ENCODE peak calls at places on chromosomes 5 and 9, in seven cellular contexts. C, S, D, X, F, P and I are unnamed samples.

GRCh38 chr9:134476942-134477335 is 150.7 kb downstream of the RXRA start:
- DNase-seq in C (no peak), S (no peak), D (no peak), X (no peak), F (no peak), P (no peak), I (no peak)

GRCh38 chr5:61082516-61083280 is 79.6 kb downstream of the SMIM15 start:
- DNase-seq in C (no peak), S (no peak), D (no peak), X (no peak), F (no peak), P (peak), I (no peak)

GRCh38 chr9:128428644-128429504 is 8.2 kb downstream of the CERCAM start:
- DNase-seq in C (no peak), S (no peak), D (no peak), X (no peak), F (no peak), P (no peak), I (no peak)

GRCh38 chr9:97478301-97478981 is 23.0 kb upstream of the TMOD1 start:
- DNase-seq in C (no peak), S (no peak), D (no peak), X (no peak), F (no peak), P (no peak), I (no peak)

GRCh38 chr9:96460877-96461276 is 10.9 kb downstream of the HABP4 start:
- DNase-seq in C (no peak), S (no peak), D (no peak), X (no peak), F (no peak), P (peak), I (no peak)

GRCh38 chr5:169538935-169539334 is 44.6 kb upstream of the SPDL1 start:
- DNase-seq in C (no peak), S (no peak), D (no peak), X (no peak), F (no peak), P (no peak), I (peak)

GRCh38 chr5:2193142-2193922 is 310.6 kb upstream of the IRX4 start:
- DNase-seq in C (no peak), S (no peak), D (no peak), X (no peak), F (no peak), P (no peak), I (no peak)

GRCh38 chr9:76759726-76760125 is 4.5 kb upstream of the PCA3 start:
- DNase-seq in C (no peak), S (no peak), D (no peak), X (no peak), F (no peak), P (no peak), I (no peak)

GRCh38 chr9:76610009-76610352 is 151.0 kb downstream of the GCNT1 start:
- DNase-seq in C (no peak), S (no peak), D (no peak), X (peak), F (no peak), P (peak), I (no peak)

GRCh38 chr5:59193616-59194319 is 610.9 kb downstream of the RAB3C start:
- DNase-seq in C (no peak), S (no peak), D (no peak), X (no peak), F (no peak), P (peak), I (peak)

GRCh38 chr5:174464504-174465165 is 259.7 kb upstream of the MSX2 start:
- DNase-seq in C (no peak), S (no peak), D (no peak), X (no peak), F (no peak), P (no peak), I (no peak)
- TF ChIP-seq CTCF in C (peak), S (peak), D (peak), X (no peak), F (peak), P (no peak), I (peak)

GRCh38 chr5:72402959-72403628 is 82.9 kb downstream of the PTCD2 start:
- DNase-seq in C (no peak), S (no peak), D (no peak), X (peak), F (no peak), P (no peak), I (no peak)
- TF ChIP-seq CTCF in C (peak), S (peak), D (peak), X (peak), F (no peak), P (no peak), I (peak)

DNA sequence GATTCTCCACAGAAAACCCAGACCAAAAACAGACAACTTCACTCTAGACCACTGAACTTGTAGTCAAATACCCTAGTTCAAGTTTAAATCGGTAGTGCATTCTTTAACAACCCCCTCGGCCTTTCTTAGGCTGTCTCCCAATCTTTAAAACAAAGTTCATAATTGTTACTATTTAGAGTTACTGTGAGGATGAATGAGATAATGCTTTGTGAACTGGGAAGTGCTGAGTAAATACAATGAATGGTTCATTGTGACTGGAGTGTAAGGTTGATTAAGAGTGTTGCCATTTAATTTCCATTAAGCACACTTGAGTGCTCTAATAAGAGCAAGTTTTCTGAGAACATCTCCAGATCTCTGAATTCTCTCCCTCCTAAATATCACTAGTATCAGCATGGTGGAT is 228.8 kb upstream of the PIK3R1 start:
- DNase-seq in C (no peak), S (no peak), D (no peak), X (no peak), F (no peak), P (no peak), I (no peak)
- TF ChIP-seq CTCF in C (no peak), S (no peak), D (no peak), X (no peak), F (no peak), P (no peak), I (no peak)

GRCh38 chr5:82109013-82109412 is 137.2 kb downstream of the ATG10 start:
- DNase-seq in C (no peak), S (no peak), D (no peak), X (no peak), F (no peak), P (no peak), I (no peak)

GRCh38 chr5:82105457-82105856 is 133.6 kb downstream of the ATG10 start:
- DNase-seq in C (no peak), S (no peak), D (no peak), X (no peak), F (no peak), P (no peak), I (no peak)

GRCh38 chr5:82106207-82106606 is 134.4 kb downstream of the ATG10 start:
- DNase-seq in C (no peak), S (no peak), D (no peak), X (no peak), F (no peak), P (no peak), I (no peak)

GRCh38 chr5:82106806-82107205 is 135.0 kb downstream of the ATG10 start:
- DNase-seq in C (no peak), S (no peak), D (no peak), X (no peak), F (no peak), P (no peak), I (no peak)

GRCh38 chr5:82107277-82107676 is 135.5 kb downstream of the ATG10 start:
- DNase-seq in C (no peak), S (no peak), D (no peak), X (no peak), F (no peak), P (peak), I (no peak)
- TF ChIP-seq CTCF in C (peak), S (peak), D (peak), X (peak), F (peak), P (peak), I (peak)